ENCODE peak calls at places on chromosome 17, in ten cellular contexts. D is heart left ventricle; S is tibial artery; F is PC-3; U is body of pancreas; A is upper lobe of left lung; J is pancreas; X is PC-9; C is CD8-positive, alpha-beta memory T cell; E is ovary. M is an unnamed sample. For H3K4me1, the result is how much of the 10 kb centered on the place peaks cover.

GRCh38 chr17:50482110-50482509 is 3.5 kb downstream of the RSAD1 start:
- DNase-seq in S (no peak), J (peak), U (no peak), E (no peak), F (no peak), C (no peak), X (no peak), D (no peak), A (peak), M (no peak)

GRCh38 chr17:32569171-32570080 is 82.6 kb downstream of the CDK5R1 start:
- DNase-seq in S (no peak), F (peak), A (no peak), U (no peak), E (no peak), X (peak), C (no peak), J (no peak), D (no peak), M (no peak)

GRCh38 chr17:1865252-1866037 is 35.6 kb downstream of the RPA1 start:
- DNase-seq in X (peak), F (peak), C (peak), S (no peak), E (no peak), U (peak), A (no peak), D (no peak), J (no peak), M (peak)

GRCh38 chr17:81487487-81488275 is 24.9 kb downstream of the ACTG1 start:
- DNase-seq in S (peak), D (peak), J (peak), U (peak), F (peak), C (peak), X (peak), E (peak), A (peak), M (peak)

GRCh38 chr17:16001498-16001897 is 1.9 kb downstream of the TTC19 start:
- DNase-seq in F (peak), S (no peak), C (no peak), X (no peak), A (no peak), D (no peak), J (no peak), E (no peak), U (no peak), M (no peak)

GRCh38 chr17:74695629-74696028 is 17.1 kb downstream of the CD300LF start:
- DNase-seq in A (peak), U (no peak), D (no peak), C (no peak), S (no peak), J (no peak), E (no peak), X (no peak), F (no peak), M (no peak)

GRCh38 chr17:41167561-41167960 is 460 bp downstream of the KRTAP4-3 start:
- DNase-seq in F (no peak), U (no peak), S (no peak), E (no peak), X (no peak), A (peak), J (no peak), C (no peak), D (no peak), M (no peak)

GRCh38 chr17:2905269-2905668 is 109.0 kb downstream of the RAP1GAP2 start:
- DNase-seq in D (peak), X (no peak), S (no peak), J (no peak), E (no peak), U (no peak), C (no peak), F (no peak), A (no peak), M (peak)

GRCh38 chr17:56358651-56359050 is 205.4 kb downstream of the ANKFN1 start:
- DNase-seq in A (no peak), F (peak), X (no peak), S (no peak), D (no peak), J (no peak), U (no peak), E (no peak), C (no peak), M (no peak)

GRCh38 chr17:1137465-1137894 is 42.3 kb downstream of the ABR start:
- DNase-seq in X (no peak), F (no peak), D (no peak), C (no peak), S (no peak), J (no peak), A (no peak), E (no peak), U (no peak), M (no peak)

GRCh38 chr17:55340171-55340570 is 75.4 kb downstream of the HLF start:
- DNase-seq in D (no peak), S (no peak), A (no peak), J (no peak), X (no peak), U (no peak), C (no peak), E (no peak), F (no peak), M (no peak)

GRCh38 chr17:74307984-74308773 is 17.8 kb upstream of the KIF19 start:
- DNase-seq in A (no peak), F (no peak), E (no peak), D (peak), C (no peak), U (no peak), J (no peak), X (no peak), S (no peak), M (no peak)

GRCh38 chr17:2090210-2090641 is 35.3 kb downstream of the HIC1 start:
- DNase-seq in E (no peak), S (no peak), C (no peak), U (no peak), F (no peak), A (no peak), J (no peak), D (no peak), X (no peak), M (no peak)

DNA sequence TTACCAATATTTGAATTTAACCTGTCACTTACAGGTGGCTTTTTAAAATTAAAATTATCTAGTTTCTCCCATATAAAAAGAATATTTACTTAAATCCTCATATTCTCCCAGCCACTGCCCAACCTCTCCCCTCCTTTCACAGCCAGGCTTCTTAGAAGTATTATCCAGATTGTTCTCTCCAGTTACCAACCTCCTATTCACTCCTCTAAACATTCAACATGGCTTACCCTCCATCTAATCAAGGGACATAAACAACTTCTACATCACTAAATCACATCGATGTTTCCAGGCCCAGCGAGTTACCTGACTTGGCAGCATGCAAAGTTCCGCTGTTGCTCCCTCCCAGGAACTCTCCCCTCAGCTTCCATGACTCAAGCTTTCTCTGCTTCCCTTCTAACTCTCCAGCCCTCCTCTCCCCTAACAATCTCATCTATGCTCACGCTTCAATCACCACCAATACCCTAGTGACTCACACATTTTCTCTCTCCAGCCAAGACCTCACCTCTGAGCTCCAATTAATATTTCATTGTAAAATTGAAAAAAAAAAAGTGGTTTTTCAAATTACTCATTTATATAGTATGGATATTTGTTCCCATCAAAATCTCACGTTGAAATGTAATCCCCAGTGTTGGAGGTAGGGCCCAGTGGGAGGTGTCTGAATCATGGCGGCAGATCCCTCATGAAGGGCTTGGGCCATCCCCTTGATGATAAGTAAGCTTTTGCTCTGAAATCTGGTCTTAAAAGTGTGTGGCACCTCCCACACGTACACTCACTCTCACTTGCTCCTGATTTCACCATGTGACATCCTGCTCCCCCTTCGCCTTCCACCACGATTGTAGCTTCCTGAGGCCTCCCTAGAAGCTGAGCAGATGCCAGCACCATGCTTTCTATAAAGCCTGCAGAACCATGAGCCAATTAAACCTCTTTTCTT is 88.5 kb downstream of the HELZ start:
- DNase-seq in J (no peak), F (peak), A (no peak), X (no peak), C (no peak), D (no peak), S (no peak), U (no peak), E (no peak), M (no peak)
- H3K4me1 ChIP-seq in J (under half), F (under half), A (under half), X (under half), C (under half), D (under half), S (under half), U (under half), E (under half), M (under half)

GRCh38 chr17:49359990-49360795 is 1.9 kb downstream of the ZNF652 start:
- DNase-seq in C (peak), X (no peak), E (no peak), A (no peak), F (peak), J (no peak), S (no peak), U (no peak), D (no peak), M (no peak)
- H3K27ac ChIP-seq in C (peak), X (peak), E (no peak), A (peak), F (no peak), J (no peak), S (peak), U (peak), D (no peak), M (peak)

DNA sequence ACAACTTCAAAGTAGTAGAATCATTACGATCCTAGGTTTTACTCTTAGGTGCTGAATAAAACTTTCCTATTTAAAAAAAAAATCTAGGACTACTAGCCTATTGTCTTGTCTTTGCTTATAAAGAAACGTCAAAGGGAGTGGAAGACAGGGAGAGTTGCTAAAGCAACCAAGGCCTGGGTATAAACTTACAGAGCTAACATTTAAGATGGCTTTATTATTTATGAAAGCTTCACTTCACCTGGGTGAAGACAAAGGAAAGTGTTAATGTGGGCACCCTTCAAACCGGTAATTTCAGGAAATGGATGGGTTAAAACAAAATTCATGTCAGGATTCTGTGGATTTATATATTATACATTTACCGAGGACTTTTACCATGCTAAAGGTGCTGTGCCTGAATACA is 2.5 kb downstream of the DUSP14 start:
- DNase-seq in E (no peak), S (no peak), X (no peak), J (no peak), A (no peak), F (no peak), U (no peak), D (no peak), C (no peak), M (no peak)
- H3K4me3 ChIP-seq in E (no peak), S (no peak), X (peak), J (no peak), A (no peak), F (peak), U (no peak), D (no peak), C (no peak), M (no peak)

DNA sequence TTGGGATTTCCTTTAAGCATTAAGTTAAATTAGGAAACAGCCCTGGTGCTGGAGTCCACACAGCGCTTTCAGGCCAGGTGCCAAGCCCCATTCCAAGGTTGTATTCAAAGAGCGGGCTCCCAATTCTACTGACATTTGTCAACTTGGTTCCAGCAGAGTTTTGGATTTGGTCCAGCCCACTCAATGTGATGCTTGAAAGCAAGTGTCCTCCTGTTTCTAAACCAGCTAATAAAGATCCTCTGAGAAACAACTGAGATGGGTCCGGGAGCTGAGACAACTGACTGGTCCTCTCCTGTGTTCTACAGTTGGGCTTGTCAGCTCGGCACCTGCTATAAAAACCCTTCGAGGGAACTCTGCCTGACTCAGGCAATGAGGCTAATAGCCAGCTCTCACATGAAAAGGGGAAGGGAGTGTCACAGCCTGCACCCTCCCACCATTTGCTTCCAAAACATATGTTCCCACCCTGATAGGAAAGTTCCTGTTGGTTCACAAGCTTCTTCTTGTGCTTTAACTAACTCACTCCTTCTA is 11.4 kb downstream of the ERN1 start:
- DNase-seq in F (no peak), C (no peak), X (no peak), J (peak), A (no peak), S (peak), E (peak), D (peak), U (peak), M (no peak)
- H3K4me1 ChIP-seq in F (under half), C (half or more), X (half or more), J (half or more), A (half or more), S (under half), E (under half), D (under half), U (half or more), M (under half)

GRCh38 chr17:7553356-7553755 is 4.5 kb downstream of the TNFSF12 start:
- DNase-seq in X (no peak), E (no peak), D (no peak), A (no peak), F (no peak), J (no peak), U (no peak), S (no peak), C (no peak), M (no peak)
- H3K27ac ChIP-seq in X (no peak), E (no peak), D (peak), A (peak), F (no peak), J (no peak), U (no peak), S (no peak), C (no peak), M (peak)

GRCh38 chr17:36813357-36813756 is 123.9 kb upstream of the LHX1 start:
- DNase-seq in S (no peak), E (no peak), U (no peak), C (no peak), X (no peak), F (no peak), D (no peak), A (no peak), J (no peak), M (no peak)

GRCh38 chr17:36812762-36813161 is 124.5 kb upstream of the LHX1 start:
- DNase-seq in C (no peak), X (no peak), F (no peak), A (no peak), D (no peak), S (no peak), E (no peak), J (no peak), U (no peak), M (no peak)

GRCh38 chr17:36813957-36814356 is 123.3 kb upstream of the LHX1 start:
- DNase-seq in A (peak), J (no peak), E (no peak), D (no peak), S (no peak), U (no peak), C (no peak), F (no peak), X (no peak), M (no peak)

GRCh38 chr17:36807496-36808180 is 129.6 kb upstream of the LHX1 start:
- DNase-seq in J (no peak), S (no peak), F (no peak), E (no peak), X (no peak), D (no peak), C (no peak), A (peak), U (no peak), M (no peak)

DNA sequence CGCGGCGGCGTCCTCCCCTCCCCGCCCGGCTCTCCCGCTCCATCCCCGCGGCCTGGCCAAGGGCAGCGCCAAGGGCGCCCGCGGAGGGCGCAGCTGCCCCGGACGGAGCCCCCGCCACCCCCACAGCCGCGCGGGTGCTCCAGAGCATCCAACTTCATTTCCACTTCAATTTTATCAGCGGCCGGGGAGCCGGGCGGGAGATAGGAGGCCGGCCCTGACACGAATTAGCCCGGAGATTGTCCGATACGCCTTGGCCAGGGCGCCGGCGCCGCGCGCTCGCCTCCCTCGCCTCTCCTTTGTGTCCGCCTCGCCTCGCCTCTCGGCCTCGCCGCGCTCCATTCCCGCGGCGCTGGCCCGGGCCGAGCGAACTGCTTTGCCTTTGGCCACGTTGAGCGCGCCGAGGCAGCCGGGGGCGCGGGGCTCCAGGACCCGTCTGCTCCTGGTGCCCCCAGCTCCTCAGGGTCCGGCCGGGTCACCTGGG is 129.1 kb upstream of the LHX1 start:
- DNase-seq in A (peak), D (no peak), E (no peak), J (peak), C (no peak), U (no peak), S (no peak), X (no peak), F (no peak), M (no peak)
- H3K4me3 ChIP-seq in A (no peak), D (no peak), E (no peak), J (no peak), C (no peak), U (no peak), S (no peak), X (no peak), F (no peak), M (no peak)

GRCh38 chr17:17784599-17785264 is 52.1 kb downstream of the SREBF1 start:
- DNase-seq in E (peak), J (no peak), C (peak), F (peak), A (no peak), U (peak), S (no peak), D (no peak), X (no peak), M (peak)
- H3K4me1 ChIP-seq in E (under half), J (under half), C (under half), F (under half), A (under half), U (half or more), S (under half), D (half or more), X (under half), M (under half)